ENCODE peak calls at places on chromosomes 11 and 22, in four cellular contexts. O is K562, S is GM12878, H is WTC11. G is an unnamed sample.

GRCh38 chr11:115990004-115990447 is 485.8 kb upstream of the CADM1 start:
- DNase-seq in S (no peak), O (peak; percentile 61), H (peak; percentile 80), G (no peak)

GRCh38 chr11:122115520-122116343 is at the start of gene BLID:
- DNase-seq in S (no peak), O (no peak), H (peak; percentile 79), G (peak; percentile 7)

GRCh38 chr11:28756977-28757376 is 648.8 kb downstream of the METTL15 start:
- DNase-seq in S (no peak), H (no peak), O (no peak), G (no peak)

GRCh38 chr11:73230931-73231330 is 12.8 kb downstream of the P2RY2 start:
- DNase-seq in S (no peak), O (no peak), H (peak; percentile 4), G (no peak)

GRCh38 chr11:850777-851762 is 8.4 kb downstream of the TSPAN4 start:
- DNase-seq in O (no peak), H (peak; percentile 71), S (no peak), G (no peak)

GRCh38 chr11:69157156-69157821 is 1.6 kb downstream of the SMIM38 start:
- DNase-seq in H (no peak), S (no peak), O (peak; percentile 50), G (peak; percentile 91)

GRCh38 chr11:123286761-123287160 is 91.7 kb upstream of the CLMP start:
- DNase-seq in S (no peak), H (no peak), O (no peak), G (no peak)

GRCh38 chr11:65502852-65503603 is 4.2 kb downstream of the MALAT1 start:
- DNase-seq in S (no peak), H (no peak), O (peak; percentile 31), G (no peak)

GRCh38 chr11:1946812-1947480 is at the start of gene MRPL23:
- DNase-seq in H (no peak), S (no peak), O (no peak), G (no peak)

GRCh38 chr11:108871152-108871551 is 206.3 kb downstream of the DDX10 start:
- DNase-seq in O (no peak), H (peak; percentile 32), S (no peak), G (peak; percentile 35)

GRCh38 chr11:113505541-113506375 is 30.6 kb upstream of the DRD2 start:
- DNase-seq in H (no peak), O (no peak), S (no peak), G (peak; percentile 55)

GRCh38 chr22:39422721-39423120 is 23.1 kb downstream of the TAB1 start:
- DNase-seq in O (peak; percentile 27), S (no peak), H (no peak), G (no peak)

GRCh38 chr11:66904055-66904454 is 47.2 kb downstream of the LRFN4 start:
- DNase-seq in O (peak; percentile 50), H (no peak), S (no peak), G (no peak)

GRCh38 chr22:45273452-45274075 is 11.2 kb upstream of the UPK3A start:
- DNase-seq in S (no peak), O (no peak), H (no peak), G (peak; percentile 98)

GRCh38 chr22:40412441-40412840 is 42.0 kb downstream of the SGSM3 start:
- DNase-seq in O (no peak), H (no peak), S (peak; percentile 83), G (no peak)

GRCh38 chr22:39039306-39040126 is 1.1 kb upstream of the APOBEC3F start:
- DNase-seq in S (no peak), H (no peak), O (no peak), G (no peak)

GRCh38 chr11:13339196-13340153 is 61.9 kb downstream of the BMAL1 start:
- DNase-seq in O (no peak), H (no peak), S (no peak), G (no peak)

GRCh38 chr11:67337257-67337656 is 16.1 kb downstream of the POLD4 start:
- DNase-seq in H (no peak), S (no peak), O (no peak), G (no peak)

GRCh38 chr11:106794058-106794457 is 224.2 kb downstream of the GUCY1A2 start:
- DNase-seq in O (no peak), S (no peak), H (no peak), G (no peak)

GRCh38 chr11:86172894-86173293 is 71.7 kb upstream of the EED start:
- DNase-seq in H (no peak), O (peak; percentile 37), S (no peak), G (no peak)

GRCh38 chr11:127493330-127493729 is 492.8 kb upstream of the KIRREL3 start:
- DNase-seq in H (no peak), S (no peak), O (no peak), G (no peak)

GRCh38 chr11:70281114-70281729 is 10.7 kb downstream of the PPFIA1 start:
- DNase-seq in S (no peak), O (no peak), H (no peak), G (no peak)

GRCh38 chr11:746289-747175 is 732 bp upstream of the TALDO1 start:
- DNase-seq in H (peak; percentile 57), S (no peak), O (no peak), G (no peak)

GRCh38 chr11:126816655-126817054 is 183.9 kb downstream of the KIRREL3 start:
- DNase-seq in H (no peak), O (no peak), S (no peak), G (no peak)

GRCh38 chr11:33377852-33378385 is 120.7 kb downstream of the HIPK3 start:
- DNase-seq in O (no peak), H (no peak), S (no peak), G (no peak)

GRCh38 chr11:116073854-116074837 is 569.9 kb upstream of the CADM1 start:
- DNase-seq in O (no peak), S (peak; percentile 82), H (no peak), G (no peak)

GRCh38 chr11:72864692-72865655 is 50.8 kb downstream of the ATG16L2 start:
- DNase-seq in O (no peak), H (no peak), S (no peak), G (no peak)

GRCh38 chr11:66111158-66111557 is 41.1 kb downstream of the PACS1 start:
- DNase-seq in O (no peak), H (no peak), S (no peak), G (no peak)

GRCh38 chr11:133681901-133682300 is 149.6 kb upstream of the OPCML start:
- DNase-seq in O (no peak), S (no peak), H (peak; percentile 25), G (no peak)

GRCh38 chr11:95977534-95978174 is 53.7 kb upstream of the MTMR2 start:
- DNase-seq in O (no peak), H (no peak), S (no peak), G (peak; percentile 63)

GRCh38 chr22:31286360-31287255 is 5.7 kb downstream of the PIK3IP1 start:
- DNase-seq in O (no peak), S (no peak), H (no peak), G (no peak)

GRCh38 chr11:78562398-78562797 is 12.3 kb downstream of the NARS2 start:
- DNase-seq in H (no peak), S (no peak), O (no peak), G (no peak)

DNA sequence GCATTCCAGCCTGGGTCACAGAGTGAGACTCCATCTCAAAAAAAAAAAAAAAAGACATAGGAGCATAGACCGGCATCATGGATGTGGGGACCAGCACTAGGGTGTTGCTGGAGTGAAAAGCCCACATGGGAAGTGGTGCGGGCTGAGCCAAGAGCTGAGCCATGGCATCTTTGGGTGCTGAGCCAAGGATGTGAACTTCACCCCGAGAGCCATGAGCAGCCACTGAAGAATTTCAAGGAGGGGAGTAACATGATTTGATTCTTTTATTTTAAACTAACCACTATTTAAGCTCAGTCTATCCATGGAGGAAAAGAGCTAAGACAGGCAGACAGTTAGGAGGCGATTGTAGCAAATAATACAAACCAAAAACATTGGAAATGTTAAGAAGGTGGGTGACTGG is 57.4 kb downstream of the AHNAK start:
- DNase-seq in S (no peak), O (no peak), H (no peak), G (no peak)
- TF ChIP-seq CREM in S (no peak), O (no peak), H (no peak), G (no peak)

GRCh38 chr22:32950366-32950765 is 107.8 kb downstream of the SYN3 start:
- DNase-seq in H (no peak), S (no peak), O (no peak), G (no peak)

GRCh38 chr22:32949719-32950118 is 108.5 kb downstream of the SYN3 start:
- DNase-seq in O (no peak), S (no peak), H (no peak), G (peak; percentile 54)

GRCh38 chr22:32951081-32951806 is 106.9 kb downstream of the SYN3 start:
- DNase-seq in H (peak; percentile 55), O (peak; percentile 8), S (no peak), G (no peak)

GRCh38 chr22:32947581-32947980 is 110.6 kb downstream of the SYN3 start:
- DNase-seq in O (no peak), H (no peak), S (no peak), G (no peak)

DNA sequence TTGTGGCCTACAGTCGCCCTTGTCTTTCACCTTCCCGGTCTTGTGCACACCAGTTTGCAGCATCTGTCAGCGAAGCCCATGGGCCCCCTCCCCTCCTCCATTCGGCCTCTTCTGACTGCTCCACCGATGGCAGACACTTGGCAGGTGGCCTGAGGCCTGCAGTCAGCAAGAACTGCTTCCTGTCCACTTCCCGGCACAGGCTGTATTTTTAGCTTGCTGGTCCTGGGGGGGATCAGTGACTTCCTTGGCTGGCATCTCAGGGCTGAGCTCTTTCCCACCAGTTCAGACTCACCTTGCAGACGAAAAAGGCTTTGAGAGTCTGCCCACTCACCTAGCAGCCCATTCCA is 106.4 kb downstream of the SYN3 start:
- DNase-seq in S (no peak), H (no peak), O (no peak), G (no peak)
- TF ChIP-seq CREM in S (no peak), H (no peak), O (no peak), G (no peak)

GRCh38 chr22:37542959-37543358 is 17.3 kb upstream of the CDC42EP1 start:
- DNase-seq in S (no peak), O (no peak), H (no peak), G (no peak)

GRCh38 chr22:37544955-37545702 is 15.2 kb upstream of the CDC42EP1 start:
- DNase-seq in O (peak; percentile 36), H (peak; percentile 92), S (no peak), G (peak; percentile 81)

GRCh38 chr22:37546436-37547248 is 13.6 kb upstream of the CDC42EP1 start:
- DNase-seq in H (peak; percentile 64), O (no peak), S (no peak), G (peak; percentile 67)

GRCh38 chr22:37547249-37547741 is 13.0 kb upstream of the CDC42EP1 start:
- DNase-seq in O (no peak), S (no peak), H (no peak), G (no peak)

GRCh38 chr22:37545703-37546435 is 14.4 kb upstream of the CDC42EP1 start:
- DNase-seq in S (no peak), O (peak; percentile 62), H (peak; percentile 92), G (peak; percentile 91)
- TF ChIP-seq CREM in S (no peak), O (no peak), H (no peak), G (peak; percentile 87)

DNA sequence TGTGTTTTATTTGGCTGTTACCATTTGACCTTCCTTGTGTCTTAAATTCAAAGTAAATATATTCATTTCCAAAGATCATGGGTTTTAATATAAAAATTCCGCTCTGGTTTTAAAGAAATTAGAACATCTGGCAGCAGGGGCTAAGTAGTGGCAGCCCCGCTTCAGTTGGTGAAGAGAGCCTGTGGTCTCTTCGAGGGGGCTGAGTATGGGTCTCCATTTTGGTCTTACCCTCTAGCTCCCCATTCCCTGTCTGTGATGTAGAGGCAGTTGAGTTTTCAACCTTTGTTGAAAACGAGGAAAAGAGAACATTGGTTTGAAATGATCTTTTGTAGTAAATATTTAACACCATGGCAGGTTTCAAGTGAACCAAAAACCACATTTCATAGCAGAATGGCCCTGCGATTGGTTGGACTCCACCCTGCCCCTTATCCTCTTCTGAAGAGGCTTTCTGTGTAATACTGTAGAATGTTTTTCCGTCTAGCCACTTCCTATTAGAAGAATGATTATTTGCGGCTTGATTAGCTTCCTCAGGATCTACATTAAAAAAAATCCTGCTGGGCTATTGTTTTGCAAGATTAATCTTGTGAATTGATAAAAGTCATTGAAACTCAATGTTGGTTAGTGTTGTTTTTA is 17.7 kb downstream of the APLP2 start:
- DNase-seq in O (no peak), H (no peak), S (peak; percentile 17), G (no peak)
- TF ChIP-seq CREM in O (no peak), H (no peak), S (no peak), G (no peak)